ENCODE peak calls at places on chromosomes 13 and 19, in six cellular contexts. I, D, N, W, F and V are unnamed samples.

GRCh38 chr19:17202713-17203112 is 12.4 kb upstream of the USE1 start:
- DNase-seq in I (no peak), D (no peak), N (no peak), W (no peak), F (no peak), V (no peak)

GRCh38 chr19:51799998-51800848 is 5.3 kb downstream of the FPR3 start:
- DNase-seq in I (no peak), D (peak; percentile 71), N (no peak), W (no peak), F (peak; percentile 60), V (no peak)

GRCh38 chr19:42246143-42246868 is 3.9 kb upstream of the GSK3A start:
- DNase-seq in I (peak; percentile 74), D (peak; percentile 86), N (peak; percentile 76), W (peak; percentile 81), F (peak; percentile 83), V (peak; percentile 88)

GRCh38 chr19:1860133-1860775 is 3.1 kb downstream of the KLF16 start:
- DNase-seq in I (peak; percentile 76), D (peak; percentile 75), N (no peak), W (peak; percentile 50), F (peak; percentile 81), V (peak; percentile 81)

GRCh38 chr13:92530364-92530763 is 696.2 kb upstream of the GPC6 start:
- DNase-seq in I (no peak), D (no peak), N (no peak), W (no peak), F (peak; percentile 3), V (no peak)

GRCh38 chr19:29524912-29525870 is 603 bp upstream of the VSTM2B start:
- DNase-seq in I (no peak), D (no peak), N (peak; percentile 54), W (no peak), F (no peak), V (peak; percentile 52)

GRCh38 chr13:110307697-110308376 is 753 bp downstream of the COL4A2 start:
- DNase-seq in I (no peak), D (no peak), N (no peak), W (no peak), F (peak; percentile 59), V (no peak)

GRCh38 chr19:54106716-54107115 is 4.1 kb downstream of the NDUFA3 start:
- DNase-seq in I (no peak), D (peak; percentile 39), N (no peak), W (no peak), F (no peak), V (no peak)

GRCh38 chr19:56253737-56254136 is 18.8 kb upstream of the EDDM13 start:
- DNase-seq in I (peak; percentile 61), D (no peak), N (no peak), W (no peak), F (peak; percentile 71), V (no peak)

GRCh38 chr19:682678-683320 is 6.6 kb downstream of the FSTL3 start:
- DNase-seq in I (no peak), D (no peak), N (peak; percentile 70), W (no peak), F (no peak), V (no peak)

GRCh38 chr13:97341135-97341534 is 92.8 kb upstream of the RAP2A start:
- DNase-seq in I (no peak), D (no peak), N (no peak), W (no peak), F (no peak), V (no peak)

GRCh38 chr13:28954810-28955209 is 134.7 kb downstream of the MTUS2 start:
- DNase-seq in I (no peak), D (no peak), N (no peak), W (no peak), F (no peak), V (no peak)

GRCh38 chr19:34943861-34944573 is 17.3 kb downstream of the ZNF30 start:
- DNase-seq in I (no peak), D (no peak), N (no peak), W (no peak), F (no peak), V (no peak)

GRCh38 chr19:30381366-30381765 is 9.2 kb downstream of the ZNF536 start:
- DNase-seq in I (no peak), D (no peak), N (no peak), W (no peak), F (no peak), V (no peak)

GRCh38 chr19:48120505-48120904 is 9.9 kb upstream of the PLA2G4C start:
- DNase-seq in I (no peak), D (no peak), N (no peak), W (no peak), F (no peak), V (no peak)

GRCh38 chr19:48121909-48122371 is 11.3 kb upstream of the PLA2G4C start:
- DNase-seq in I (no peak), D (no peak), N (no peak), W (no peak), F (no peak), V (no peak)

GRCh38 chr19:48123907-48124675 is 13.5 kb upstream of the PLA2G4C start:
- DNase-seq in I (no peak), D (no peak), N (no peak), W (no peak), F (peak; percentile 73), V (peak; percentile 28)

GRCh38 chr19:48121066-48121465 is 10.4 kb upstream of the PLA2G4C start:
- DNase-seq in I (no peak), D (no peak), N (no peak), W (no peak), F (no peak), V (no peak)

DNA sequence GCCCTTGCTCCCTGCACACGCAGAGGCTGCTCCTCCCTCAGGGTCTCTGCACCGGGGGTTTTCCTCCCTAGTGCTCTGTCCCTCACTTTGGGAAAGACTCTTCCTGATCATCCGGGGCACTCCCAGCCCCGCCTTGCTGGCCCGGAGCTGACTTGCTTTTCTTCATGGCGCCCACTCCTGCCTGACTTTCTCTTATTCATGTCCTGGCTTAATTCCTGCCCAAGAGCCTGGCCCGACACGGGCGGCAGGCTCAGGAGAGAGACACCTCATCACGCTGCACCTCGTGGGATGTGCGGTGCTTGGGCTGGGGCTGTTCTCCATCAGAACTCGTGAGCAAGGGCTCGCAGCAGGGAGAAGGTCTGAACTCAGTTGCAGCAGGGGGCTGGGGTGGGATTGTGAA is 11.8 kb upstream of the PLA2G4C start:
- DNase-seq in I (no peak), D (no peak), N (no peak), W (no peak), F (no peak), V (no peak)
- H3K27ac ChIP-seq in I (no peak overlapping the region), D (no peak overlapping the region), N (no peak overlapping the region), W (no peak overlapping the region), F (no peak overlapping the region), V (peak overlapping the region; percentile 82)

GRCh38 chr13:32527151-32527550 is 11.4 kb downstream of the N4BP2L2 start:
- DNase-seq in I (no peak), D (no peak), N (no peak), W (no peak), F (no peak), V (no peak)

GRCh38 chr13:32535140-32535539 is 3.5 kb downstream of the N4BP2L2 start:
- DNase-seq in I (no peak), D (no peak), N (no peak), W (no peak), F (peak; percentile 7), V (no peak)

GRCh38 chr13:32528358-32528757 is 10.2 kb downstream of the N4BP2L2 start:
- DNase-seq in I (no peak), D (no peak), N (no peak), W (no peak), F (peak; percentile 8), V (no peak)

GRCh38 chr13:32535748-32536147 is 2.8 kb downstream of the N4BP2L2 start:
- DNase-seq in I (no peak), D (no peak), N (no peak), W (no peak), F (no peak), V (no peak)

DNA sequence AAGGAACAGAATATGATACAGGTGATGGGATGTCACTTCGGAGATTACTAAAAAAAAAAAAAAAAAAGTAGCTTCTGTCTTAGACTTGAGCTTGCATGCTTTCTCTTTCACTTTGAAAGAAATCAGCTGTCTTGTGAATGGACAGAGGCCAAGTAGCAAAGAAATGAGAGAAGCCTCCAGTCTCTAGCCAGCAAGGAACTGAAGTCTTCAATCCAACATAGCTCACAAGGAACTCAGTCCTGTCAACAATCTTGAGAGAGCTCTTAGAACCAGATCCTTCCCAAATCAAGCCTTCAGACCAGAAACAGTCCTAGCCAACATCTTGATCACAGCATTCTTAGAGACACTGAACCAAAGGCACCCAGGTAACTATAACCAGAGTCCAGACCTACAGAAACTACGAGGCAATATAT is 7.7 kb downstream of the N4BP2L2 start:
- DNase-seq in I (no peak), D (no peak), N (no peak), W (no peak), F (peak; percentile 83), V (no peak)
- H3K4me3 ChIP-seq in I (peak overlapping the region; percentile 1), D (no peak overlapping the region), N (peak overlapping the region; percentile 8), W (peak overlapping the region; percentile 41), F (no peak overlapping the region), V (peak overlapping the region; percentile 18)

GRCh38 chr13:50127017-50127725 is 111.9 kb downstream of the KCNRG start:
- DNase-seq in I (no peak), D (peak; percentile 79), N (peak; percentile 85), W (peak; percentile 57), F (peak; percentile 50), V (no peak)
- H3K27ac ChIP-seq in I (no peak overlapping the region), D (no peak overlapping the region), N (peak overlapping the region; percentile 96), W (peak overlapping the region; percentile 100), F (peak overlapping the region; percentile 95), V (no peak overlapping the region)

DNA sequence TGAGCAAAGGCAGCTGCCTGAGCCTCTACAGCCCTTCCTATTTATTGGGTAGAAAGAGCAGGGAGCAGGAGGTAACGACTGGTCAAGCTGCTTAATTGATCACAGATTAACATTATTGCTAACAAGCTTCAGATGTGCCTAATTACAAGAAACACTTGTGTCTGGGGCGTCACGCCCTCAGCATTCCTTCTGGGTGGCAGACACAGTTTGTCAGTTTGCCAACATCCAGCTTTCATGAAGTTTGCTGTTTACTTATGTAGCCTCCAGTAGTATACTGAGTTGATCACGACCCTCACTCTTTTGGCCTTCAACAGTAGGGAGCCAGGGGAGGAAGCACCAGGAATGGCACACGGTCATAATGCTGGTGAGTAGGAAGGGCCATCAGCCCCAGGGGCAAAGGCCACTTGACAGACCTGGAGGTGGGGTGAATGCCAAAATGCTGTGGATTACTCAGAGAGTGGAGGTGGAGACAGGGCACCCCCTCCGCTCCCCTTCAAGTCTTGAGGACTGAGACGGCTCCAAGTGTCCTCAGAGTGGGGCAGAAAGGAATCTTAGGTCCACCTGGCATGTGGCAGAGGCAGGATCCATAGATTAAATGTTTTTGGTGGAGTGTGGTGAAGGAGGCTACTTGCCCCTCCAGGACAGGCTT is 34.9 kb upstream of the PSPC1 start:
- DNase-seq in I (no peak), D (no peak), N (no peak), W (no peak), F (no peak), V (no peak)
- H3K4me3 ChIP-seq in I (no peak overlapping the region), D (no peak overlapping the region), N (no peak overlapping the region), W (no peak overlapping the region), F (no peak overlapping the region), V (no peak overlapping the region)